ENCODE peak calls at places on chromosomes 12 and 14, in six cellular contexts. Q is uterus; T is CD8-positive, alpha-beta T cell; A is IMR-90; D is CD8-positive, alpha-beta memory T cell; H is cardiac muscle cell. E is an unnamed sample.

GRCh38 chr14:24692382-24693352 is 58.7 kb upstream of the GZMB start:
- DNase-seq in T (peak; percentile 45), Q (no peak), H (no peak), D (peak; percentile 27), A (no peak), E (peak; percentile 39)

GRCh38 chr14:55580401-55581010 is 499 bp downstream of the KTN1 start:
- DNase-seq in Q (peak; percentile 47), A (no peak), H (peak; percentile 30), T (peak; percentile 41), D (peak; percentile 44), E (peak; percentile 50)

GRCh38 chr12:109934026-109934425 is 34.0 kb downstream of the TCHP start:
- DNase-seq in Q (no peak), A (peak; percentile 52), T (no peak), H (peak; percentile 37), D (no peak), E (no peak)

GRCh38 chr12:113247123-113248045 is 26.1 kb downstream of the TPCN1 start:
- DNase-seq in A (peak; percentile 68), T (no peak), H (no peak), Q (no peak), D (no peak), E (no peak)

GRCh38 chr14:89315493-89316456 is 101.3 kb downstream of the FOXN3 start:
- DNase-seq in Q (no peak), H (no peak), A (no peak), D (no peak), T (no peak), E (no peak)

GRCh38 chr14:59301354-59301753 is 112.9 kb downstream of the DAAM1 start:
- DNase-seq in A (no peak), Q (no peak), H (no peak), T (no peak), D (no peak), E (no peak)

GRCh38 chr14:92780444-92780843 is 13.7 kb upstream of the GOLGA5 start:
- DNase-seq in Q (no peak), H (peak; percentile 32), D (no peak), A (peak; percentile 59), T (no peak), E (no peak)

GRCh38 chr12:79326225-79326624 is 364.5 kb downstream of the PAWR start:
- DNase-seq in A (no peak), D (no peak), Q (no peak), H (no peak), T (no peak), E (no peak)

GRCh38 chr12:124646385-124647230 is 79.2 kb upstream of the NCOR2 start:
- DNase-seq in D (peak; percentile 11), Q (no peak), A (no peak), T (peak; percentile 6), H (no peak), E (no peak)

GRCh38 chr12:129531004-129531403 is 372.8 kb downstream of the TMEM132D start:
- DNase-seq in T (no peak), D (no peak), Q (no peak), A (no peak), H (no peak), E (no peak)

GRCh38 chr14:97723834-97724770 is 926.9 kb downstream of the VRK1 start:
- DNase-seq in Q (no peak), T (no peak), H (no peak), A (no peak), D (peak; percentile 16), E (no peak)

GRCh38 chr14:54392131-54392859 is 4.5 kb upstream of the CDKN3 start:
- DNase-seq in A (no peak), D (no peak), T (no peak), H (no peak), Q (no peak), E (no peak)

GRCh38 chr12:19641235-19642080 is 202.2 kb downstream of the AEBP2 start:
- DNase-seq in H (peak; percentile 80), A (no peak), Q (no peak), T (no peak), D (no peak), E (no peak)

GRCh38 chr12:19643635-19644034 is 204.3 kb downstream of the AEBP2 start:
- DNase-seq in T (no peak), Q (no peak), D (no peak), A (peak; percentile 68), H (peak; percentile 77), E (no peak)

GRCh38 chr12:19645823-19646222 is 206.5 kb downstream of the AEBP2 start:
- DNase-seq in D (no peak), A (no peak), Q (no peak), T (no peak), H (no peak), E (no peak)

GRCh38 chr12:19639781-19640180 is 200.5 kb downstream of the AEBP2 start:
- DNase-seq in Q (no peak), T (no peak), H (no peak), D (no peak), A (no peak), E (no peak)

GRCh38 chr12:19642305-19642704 is 203.0 kb downstream of the AEBP2 start:
- DNase-seq in A (no peak), Q (no peak), D (no peak), H (no peak), T (no peak), E (no peak)
- H3K4me1 ChIP-seq in A (peaks cover 5% of the 10 kb centered on the region), Q (no peaks in the 10 kb centered on the region), D (no peaks in the 10 kb centered on the region), H (peaks cover 29% of the 10 kb centered on the region), T (no peaks in the 10 kb centered on the region), E (no peaks in the 10 kb centered on the region)

GRCh38 chr14:68124050-68124449 is 304.5 kb downstream of the RAD51B start:
- DNase-seq in T (no peak), A (no peak), Q (no peak), H (no peak), D (no peak), E (no peak)
- H3K36me3 ChIP-seq in T (no peaks in the 10 kb centered on the region), A (no peaks in the 10 kb centered on the region), Q (no peaks in the 10 kb centered on the region), H (no peaks in the 10 kb centered on the region), D (no peaks in the 10 kb centered on the region), E (no peaks in the 10 kb centered on the region)

DNA sequence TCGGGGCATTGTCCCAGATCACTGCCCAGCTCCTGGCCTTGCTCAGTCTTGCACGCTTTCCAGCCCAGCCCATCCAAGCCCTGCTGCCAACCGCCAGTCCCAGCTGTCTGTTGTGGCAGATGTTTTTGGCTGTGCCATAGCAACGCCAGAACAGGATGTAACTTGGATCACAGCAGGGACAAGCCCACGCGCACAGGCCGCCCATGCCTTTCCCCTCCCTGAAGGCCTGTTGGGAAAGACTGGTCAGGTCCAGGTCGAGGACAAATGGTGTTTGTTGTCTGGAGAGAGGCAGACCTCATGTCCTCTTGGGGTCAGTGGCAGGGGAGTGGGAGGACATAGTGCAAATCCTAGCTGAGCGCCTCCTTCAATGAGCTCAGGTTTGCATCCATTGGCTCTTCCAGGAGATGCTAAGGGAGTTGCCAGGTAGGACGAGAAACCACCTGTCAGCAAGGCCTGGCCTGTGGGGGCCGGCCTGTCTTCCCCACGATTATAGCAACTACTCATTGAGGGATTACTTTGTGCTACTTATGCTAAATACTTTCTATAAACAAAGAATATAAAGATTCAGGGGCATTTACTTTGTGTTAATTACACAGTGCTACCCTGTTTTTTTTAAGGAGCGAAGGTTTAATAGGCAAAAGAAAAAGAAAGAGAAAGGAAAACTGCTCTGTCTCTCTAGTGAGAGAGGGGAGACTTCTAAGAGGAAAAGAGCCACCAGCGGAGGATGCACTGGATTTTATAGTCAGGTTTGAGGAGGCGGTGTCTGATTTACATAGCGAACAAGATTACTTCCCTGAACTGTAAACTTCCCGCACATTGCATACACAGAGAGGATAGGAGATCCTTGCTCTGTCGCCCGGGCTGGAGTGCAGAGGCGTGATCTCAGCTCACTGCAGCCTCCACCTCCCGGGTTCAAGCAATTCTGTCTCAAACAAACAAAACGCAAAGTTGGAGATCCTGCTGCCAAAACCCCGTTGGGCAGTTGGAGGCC is 42.8 kb upstream of the CORO1C start:
- DNase-seq in D (no peak), A (peak; percentile 68), T (no peak), H (peak; percentile 93), Q (peak; percentile 88), E (no peak)
- H3K4me3 ChIP-seq in D (no peak overlapping the region), A (no peak overlapping the region), T (no peak overlapping the region), H (no peak overlapping the region), Q (no peak overlapping the region), E (no peak overlapping the region)

DNA sequence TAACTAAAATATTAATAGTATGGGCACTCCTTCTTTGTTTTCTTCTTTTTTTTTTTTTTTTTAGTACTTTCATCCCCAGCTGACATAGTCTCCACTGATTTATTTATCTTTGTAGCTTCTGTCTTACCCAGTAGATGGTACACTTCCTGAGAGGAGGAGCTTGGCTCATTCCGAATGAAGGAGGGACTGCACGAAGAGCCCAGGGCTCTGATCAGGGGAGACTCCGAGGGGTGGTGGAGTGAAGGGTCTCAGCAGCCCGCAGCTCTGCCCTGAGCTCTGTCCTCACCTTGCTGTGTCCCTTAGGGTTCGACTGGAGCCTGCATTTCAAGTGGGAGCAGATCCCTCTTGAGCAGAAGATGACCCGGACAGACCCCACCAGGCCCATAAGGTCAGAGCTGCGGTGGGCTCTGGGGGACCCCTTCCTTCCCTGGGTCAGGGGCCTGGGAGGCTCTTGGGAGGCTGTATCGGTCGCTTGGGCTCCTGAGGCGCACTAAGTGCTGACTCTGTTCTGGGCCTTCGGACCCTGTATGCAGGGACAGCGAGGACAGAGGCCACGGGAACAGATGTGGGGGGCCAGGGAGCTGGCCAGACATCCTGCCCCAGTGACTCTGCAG is 65.2 kb downstream of the ERH start:
- DNase-seq in H (no peak), A (no peak), T (no peak), Q (no peak), D (no peak), E (no peak)
- H3K4me1 ChIP-seq in H (no peaks in the 10 kb centered on the region), A (no peaks in the 10 kb centered on the region), T (peaks cover 26% of the 10 kb centered on the region), Q (no peaks in the 10 kb centered on the region), D (no peaks in the 10 kb centered on the region), E (no peaks in the 10 kb centered on the region)

GRCh38 chr12:101298426-101298825 is 18.5 kb downstream of the UTP20 start:
- DNase-seq in A (peak; percentile 82), Q (no peak), H (peak; percentile 68), D (no peak), T (no peak), E (no peak)
- H3K36me3 ChIP-seq in A (peaks cover 10% of the 10 kb centered on the region), Q (no peaks in the 10 kb centered on the region), H (peaks cover 12% of the 10 kb centered on the region), D (peaks cover 29% of the 10 kb centered on the region), T (peaks cover 30% of the 10 kb centered on the region), E (peaks cover 35% of the 10 kb centered on the region)

GRCh38 chr14:100332797-100333196 is 9.7 kb downstream of the SLC25A47 start:
- DNase-seq in T (no peak), A (no peak), D (no peak), H (no peak), Q (no peak), E (no peak)
- H3K4me3 ChIP-seq in T (no peak overlapping the region), A (no peak overlapping the region), D (no peak overlapping the region), H (no peak overlapping the region), Q (no peak overlapping the region), E (no peak overlapping the region)

DNA sequence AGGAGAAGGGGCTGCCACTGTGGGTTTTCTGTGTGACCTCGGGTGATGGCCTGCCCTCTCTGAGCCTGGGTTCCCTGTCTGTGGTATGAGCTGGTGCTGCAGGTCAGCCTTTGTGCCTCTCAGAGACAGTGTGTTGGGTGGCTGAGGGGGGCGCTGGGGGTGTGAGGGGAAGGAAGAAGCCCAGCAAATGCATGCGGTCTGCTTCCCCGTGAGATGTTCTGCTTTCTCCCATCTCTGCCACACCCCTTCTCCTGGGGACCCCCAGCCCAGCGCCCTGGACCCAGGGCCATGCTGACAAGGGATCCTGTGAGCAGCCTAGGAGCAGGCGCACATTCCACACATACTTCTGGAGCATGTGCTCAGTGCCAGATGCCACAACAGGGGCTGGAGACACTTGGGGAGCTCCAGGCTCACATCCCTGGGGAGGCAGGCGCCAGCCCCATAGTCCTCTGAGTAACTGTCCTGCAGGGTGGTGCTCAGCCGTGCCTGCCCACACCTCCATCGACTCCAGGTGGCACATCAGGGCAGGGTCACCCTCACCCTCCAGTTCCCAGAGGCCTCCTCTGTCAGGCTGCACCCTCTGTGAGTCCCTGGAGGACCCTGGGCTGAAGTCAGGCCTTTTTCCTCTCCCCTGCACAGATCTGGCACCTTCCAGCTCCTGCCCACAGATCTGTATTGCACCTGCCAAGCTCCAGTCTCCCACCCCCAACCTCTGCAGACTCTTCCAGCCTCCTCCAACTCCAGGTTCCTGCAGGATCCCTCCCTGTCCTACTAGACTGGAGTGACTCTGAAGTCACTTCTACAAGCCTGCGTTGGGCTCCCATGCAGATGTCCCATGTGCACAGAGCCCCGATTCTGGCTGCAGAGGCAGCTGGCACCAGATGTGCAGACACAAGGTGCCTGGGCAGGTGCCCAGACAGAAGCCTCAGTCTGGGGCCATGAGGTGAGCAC is 205.6 kb downstream of the KIF26A start:
- DNase-seq in A (no peak), H (no peak), Q (no peak), D (no peak), T (no peak), E (no peak)
- H3K4me1 ChIP-seq in A (no peaks in the 10 kb centered on the region), H (no peaks in the 10 kb centered on the region), Q (no peaks in the 10 kb centered on the region), D (no peaks in the 10 kb centered on the region), T (no peaks in the 10 kb centered on the region), E (no peaks in the 10 kb centered on the region)